ENCODE peak calls at places on chromosomes 16 and 17, in five cellular contexts. R is GDM1; F is heart left ventricle; S is stimulated activated CD8-positive, alpha-beta memory T cell treated with anti-CD3 and anti-CD28 coated beads, Interleukin-15, amount 100 ng/mL, for 24 hours; N is mucosa of gallbladder. J is an unnamed sample.

GRCh38 chr17:32783602-32784001 is 93.3 kb downstream of the MYO1D start:
- DNase-seq in S (no peak), R (peak; percentile 7), N (no peak), F (no peak), J (no peak)

GRCh38 chr16:88971371-88972097 is 5.5 kb downstream of the CBFA2T3 start:
- DNase-seq in F (no peak), R (no peak), N (no peak), S (no peak), J (peak; percentile 74)

GRCh38 chr17:80017226-80018010 is 18.3 kb downstream of the TBC1D16 start:
- DNase-seq in R (no peak), F (no peak), S (no peak), N (no peak), J (no peak)

GRCh38 chr17:32546031-32546444 is 59.2 kb downstream of the CDK5R1 start:
- DNase-seq in F (no peak), N (no peak), R (no peak), S (no peak), J (no peak)

GRCh38 chr17:17736205-17737183 is 55.2 kb downstream of the RAI1 start:
- DNase-seq in S (no peak), N (no peak), F (no peak), R (no peak), J (no peak)

GRCh38 chr16:49836218-49836617 is 19.7 kb downstream of the ZNF423 start:
- DNase-seq in R (no peak), S (no peak), N (no peak), F (no peak), J (no peak)

GRCh38 chr16:67663877-67664222 is 2.7 kb downstream of the ENKD1 start:
- DNase-seq in S (no peak), R (no peak), N (no peak), F (no peak), J (no peak)

GRCh38 chr16:64280317-64280716 is 841.5 kb downstream of the CDH11 start:
- DNase-seq in F (no peak), S (no peak), N (no peak), R (no peak), J (no peak)

GRCh38 chr16:64730261-64730660 is 391.6 kb downstream of the CDH11 start:
- DNase-seq in N (no peak), F (no peak), S (no peak), R (no peak), J (no peak)

GRCh38 chr17:35612924-35613521 is 25.9 kb downstream of the AP2B1 start:
- DNase-seq in R (no peak), F (no peak), N (peak; percentile 41), S (no peak), J (no peak)

GRCh38 chr16:12511308-12511707 is 292.4 kb downstream of the CPPED1 start:
- DNase-seq in S (no peak), N (no peak), R (no peak), F (no peak), J (no peak)

GRCh38 chr17:80034977-80035686 is 540 bp downstream of the TBC1D16 start:
- DNase-seq in R (no peak), S (no peak), F (peak; percentile 32), N (no peak), J (peak; percentile 66)

GRCh38 chr17:45248132-45248936 is 13.6 kb downstream of the SPATA32 start:
- DNase-seq in N (peak; percentile 69), F (no peak), S (no peak), R (no peak), J (peak; percentile 82)

GRCh38 chr16:58511933-58512815 is 3.1 kb upstream of the SETD6 start:
- DNase-seq in R (no peak), S (peak; percentile 80), F (peak; percentile 70), N (peak; percentile 70), J (peak; percentile 86)

GRCh38 chr16:67886387-67886786 is 1.7 kb downstream of the NRN1L start:
- DNase-seq in N (no peak), R (no peak), F (no peak), S (no peak), J (peak; percentile 63)

GRCh38 chr17:19766016-19766415 is 17.9 kb upstream of the ALDH3A1 start:
- DNase-seq in R (no peak), F (no peak), N (no peak), S (no peak), J (no peak)

GRCh38 chr16:9665851-9666271 is 516.4 kb downstream of the GRIN2A start:
- DNase-seq in N (peak; percentile 48), R (no peak), F (no peak), S (no peak), J (no peak)

GRCh38 chr17:9854255-9854654 is 28.5 kb downstream of the GLP2R start:
- DNase-seq in F (no peak), N (no peak), R (no peak), S (no peak), J (no peak)

GRCh38 chr17:17391575-17392370 is 85.0 kb upstream of the MED9 start:
- DNase-seq in R (peak; percentile 61), F (no peak), N (no peak), S (no peak), J (no peak)

GRCh38 chr16:57600048-57600835 is 28.2 kb upstream of the ADGRG1 start:
- DNase-seq in F (peak; percentile 49), N (peak; percentile 37), R (peak; percentile 10), S (no peak), J (peak; percentile 74)

GRCh38 chr17:49132317-49132698 is 261 bp upstream of the B4GALNT2 start:
- DNase-seq in F (no peak), R (no peak), N (no peak), S (no peak), J (no peak)

GRCh38 chr17:14010999-14011692 is 58.2 kb upstream of the COX10 start:
- DNase-seq in F (no peak), S (no peak), R (no peak), N (no peak), J (no peak)

GRCh38 chr16:84774810-84775209 is 45.0 kb upstream of the CRISPLD2 start:
- DNase-seq in S (no peak), R (no peak), F (no peak), N (no peak), J (no peak)

GRCh38 chr16:65988019-65988418 is 378.5 kb upstream of the CDH5 start:
- DNase-seq in R (no peak), N (no peak), F (no peak), S (no peak), J (no peak)

GRCh38 chr17:60390881-60391418 is 983 bp downstream of the USP32 start:
- DNase-seq in R (no peak), N (no peak), F (peak; percentile 25), S (no peak), J (peak; percentile 52)

GRCh38 chr16:15707332-15707731 is 57.3 kb downstream of the NDE1 start:
- DNase-seq in N (no peak), F (no peak), R (no peak), S (no peak), J (no peak)